ENCODE peak calls at places on chromosome 3, in six cellular contexts. B, P, C, J, Z and V are unnamed samples.

GRCh38 chr3:141094851-141095545 is 43.9 kb downstream of the SPSB4 start:
- DNase-seq in J (peak; percentile 72), P (no peak), C (peak; percentile 72), Z (peak; percentile 52), B (peak; percentile 68), V (no peak)

GRCh38 chr3:72930754-72931153 is 42.9 kb downstream of the GXYLT2 start:
- DNase-seq in P (no peak), C (no peak), J (no peak), Z (no peak), B (no peak), V (no peak)

GRCh38 chr3:194945508-194945907 is 259.8 kb downstream of the FAM43A start:
- DNase-seq in J (no peak), B (no peak), P (no peak), C (no peak), Z (no peak), V (no peak)

GRCh38 chr3:111666041-111666735 is 71.0 kb upstream of the ZBED2 start:
- DNase-seq in J (no peak), Z (no peak), P (peak; percentile 70), C (no peak), B (no peak), V (no peak)

GRCh38 chr3:10817506-10817905 is 1.5 kb downstream of the SLC6A11 start:
- DNase-seq in B (no peak), Z (no peak), J (no peak), C (no peak), P (peak; percentile 7), V (no peak)

GRCh38 chr3:14256561-14257342 is 78.1 kb downstream of the LSM3 start:
- DNase-seq in B (no peak), C (no peak), J (no peak), P (peak; percentile 49), Z (no peak), V (no peak)

GRCh38 chr3:168459229-168459784 is 363.6 kb upstream of the GOLIM4 start:
- DNase-seq in C (no peak), B (no peak), Z (peak; percentile 30), P (no peak), J (no peak), V (no peak)

GRCh38 chr3:190995156-190995555 is 132.7 kb upstream of the GMNC start:
- DNase-seq in C (no peak), P (no peak), B (no peak), Z (no peak), J (no peak), V (no peak)

GRCh38 chr3:104909188-104909587 is 457.5 kb upstream of the ALCAM start:
- DNase-seq in Z (peak; percentile 71), C (peak; percentile 39), J (peak; percentile 86), B (no peak), P (peak; percentile 76), V (peak; percentile 20)

GRCh38 chr3:126519506-126520455 is 2.2 kb upstream of the UROC1 start:
- DNase-seq in B (no peak), C (no peak), P (no peak), J (no peak), Z (no peak), V (no peak)

GRCh38 chr3:123660900-123661299 is 76.0 kb upstream of the HACD2 start:
- DNase-seq in J (peak; percentile 99), P (peak; percentile 72), Z (peak; percentile 99), B (peak; percentile 91), C (peak; percentile 97), V (peak; percentile 96)

GRCh38 chr3:66031102-66031698 is 7.5 kb downstream of the MAGI1 start:
- DNase-seq in C (no peak), B (no peak), Z (no peak), J (no peak), P (no peak), V (no peak)

GRCh38 chr3:79467721-79468120 is 300.1 kb downstream of the ROBO1 start:
- DNase-seq in B (no peak), P (peak; percentile 81), Z (no peak), C (no peak), J (peak; percentile 51), V (no peak)

GRCh38 chr3:73207946-73208345 is 146.5 kb downstream of the EBLN2 start:
- DNase-seq in J (no peak), C (no peak), Z (no peak), P (no peak), B (no peak), V (no peak)

GRCh38 chr3:108406661-108407206 is 103.7 kb downstream of the MYH15 start:
- DNase-seq in P (peak; percentile 77), B (no peak), C (no peak), J (peak; percentile 86), Z (peak; percentile 76), V (peak; percentile 16)

GRCh38 chr3:42733501-42734262 is 31.1 kb upstream of the HHATL start:
- DNase-seq in P (no peak), J (no peak), C (no peak), Z (no peak), B (no peak), V (no peak)

GRCh38 chr3:46935989-46936620 is 40.4 kb downstream of the CCDC12 start:
- DNase-seq in Z (no peak), J (no peak), C (no peak), B (no peak), P (no peak), V (no peak)

GRCh38 chr3:48247401-48247807 is 6.5 kb downstream of the ZNF589 start:
- DNase-seq in P (peak; percentile 33), J (no peak), B (no peak), Z (peak; percentile 74), C (no peak), V (no peak)

GRCh38 chr3:13073042-13073906 is at the start of gene IQSEC1:
- DNase-seq in P (no peak), J (peak; percentile 9), C (no peak), B (peak; percentile 69), Z (no peak), V (no peak)

GRCh38 chr3:117019082-117019713 is 309.6 kb downstream of the TUSC7 start:
- DNase-seq in P (peak; percentile 64), J (peak; percentile 85), B (peak; percentile 17), Z (peak; percentile 59), C (peak; percentile 32), V (peak; percentile 36)

GRCh38 chr3:15479602-15480248 is 41.8 kb downstream of the COLQ start:
- DNase-seq in J (no peak), Z (no peak), P (no peak), B (no peak), C (no peak), V (no peak)

GRCh38 chr3:5226783-5227182 is 39.3 kb downstream of the EDEM1 start:
- DNase-seq in Z (peak; percentile 55), C (peak; percentile 23), J (peak; percentile 64), B (no peak), P (peak; percentile 22), V (peak; percentile 7)

GRCh38 chr3:44513513-44513912 is 36.0 kb upstream of the ZNF445 start:
- DNase-seq in J (no peak), C (no peak), Z (no peak), P (no peak), B (no peak), V (no peak)

GRCh38 chr3:147407495-147408179 is 1.3 kb upstream of the ZIC4 start:
- DNase-seq in C (no peak), J (peak; percentile 52), Z (no peak), B (no peak), P (no peak), V (no peak)

DNA sequence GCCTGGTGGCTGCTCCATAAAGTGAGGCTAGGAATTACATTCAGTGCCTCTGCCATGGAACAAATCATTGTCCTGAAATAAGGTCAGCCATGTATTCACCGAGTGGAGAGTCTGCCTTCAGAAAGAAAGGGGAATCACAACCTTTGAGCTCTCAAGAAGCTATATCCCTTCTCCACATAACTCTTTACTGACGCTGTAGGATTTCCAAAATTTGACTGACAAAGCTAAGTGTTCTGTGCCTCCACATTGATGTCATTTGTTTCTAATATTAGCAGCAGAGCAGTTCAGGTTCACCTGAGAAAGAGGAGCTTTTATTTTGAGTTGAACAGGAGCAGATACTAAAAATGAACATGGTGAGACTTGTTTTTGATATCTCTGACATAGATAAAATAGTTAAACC is 137.2 kb downstream of the SSR3 start:
- DNase-seq in C (no peak), J (no peak), B (no peak), Z (no peak), P (no peak), V (no peak)
- TF ChIP-seq CTCF in C (no peak), J (no peak), B (no peak), Z (no peak), P (no peak), V (no peak)

GRCh38 chr3:139455855-139456254 is 20.5 kb downstream of the RBP2 start:
- DNase-seq in Z (no peak), C (no peak), J (peak; percentile 9), B (no peak), P (no peak), V (no peak)
- TF ChIP-seq CTCF in Z (no peak), C (no peak), J (peak; percentile 32), B (peak; percentile 20), P (no peak), V (no peak)

GRCh38 chr3:181567446-181568075 is 144.2 kb upstream of the SOX2 start:
- DNase-seq in B (no peak), C (peak; percentile 40), P (peak; percentile 90), Z (no peak), J (no peak), V (no peak)

GRCh38 chr3:181565416-181565815 is 146.3 kb upstream of the SOX2 start:
- DNase-seq in Z (no peak), C (no peak), P (no peak), J (no peak), B (no peak), V (no peak)

GRCh38 chr3:181561130-181561529 is 150.6 kb upstream of the SOX2 start:
- DNase-seq in J (no peak), C (no peak), P (no peak), Z (no peak), B (no peak), V (no peak)

GRCh38 chr3:181561605-181562031 is 150.1 kb upstream of the SOX2 start:
- DNase-seq in C (no peak), J (no peak), B (no peak), P (no peak), Z (no peak), V (no peak)

GRCh38 chr3:181564222-181564621 is 147.5 kb upstream of the SOX2 start:
- DNase-seq in C (no peak), J (no peak), P (peak; percentile 18), B (no peak), Z (no peak), V (no peak)
- TF ChIP-seq CTCF in C (peak; percentile 6), J (no peak), P (peak; percentile 15), B (no peak), Z (no peak), V (no peak)

GRCh38 chr3:37666618-37667017 is 195.1 kb upstream of the CTDSPL start:
- DNase-seq in Z (no peak), P (no peak), C (no peak), J (no peak), B (no peak), V (no peak)

GRCh38 chr3:37661615-37662306 is 199.9 kb upstream of the CTDSPL start:
- DNase-seq in B (peak; percentile 33), Z (no peak), J (no peak), P (no peak), C (no peak), V (no peak)

GRCh38 chr3:37660782-37661181 is 200.9 kb upstream of the CTDSPL start:
- DNase-seq in Z (no peak), P (peak; percentile 86), B (no peak), C (no peak), J (no peak), V (no peak)

GRCh38 chr3:37667359-37667758 is 194.3 kb upstream of the CTDSPL start:
- DNase-seq in Z (no peak), J (no peak), P (no peak), B (peak; percentile 41), C (no peak), V (no peak)

GRCh38 chr3:37662708-37663107 is 199.0 kb upstream of the CTDSPL start:
- DNase-seq in J (no peak), P (no peak), B (no peak), C (no peak), Z (no peak), V (no peak)
- TF ChIP-seq CTCF in J (no peak), P (no peak), B (no peak), C (no peak), Z (no peak), V (no peak)